ENCODE peak calls at places on chromosome 13, in nine cellular contexts. E, W, K, Z, P, L, S, V and M are unnamed samples.
A peak's percentile ranks its signal among the peaks of the same experiment; 100 is the strongest.

GRCh38 chr13:76600086-76600485 is 286.1 kb downstream of the KCTD12 start:
- DNase-seq in V (no peak), S (no peak), Z (no peak), L (no peak), W (peak; percentile 13), E (no peak), P (no peak), K (no peak), M (no peak)

GRCh38 chr13:110228936-110229904 is 77.7 kb downstream of the COL4A1 start:
- DNase-seq in S (no peak), Z (peak; percentile 56), W (no peak), L (no peak), K (no peak), V (no peak), P (no peak), E (no peak), M (no peak)

GRCh38 chr13:46578590-46578975 is 25.6 kb downstream of the LRCH1 start:
- DNase-seq in L (no peak), P (no peak), W (no peak), V (no peak), S (no peak), K (no peak), E (no peak), Z (no peak), M (no peak)

GRCh38 chr13:74027161-74027779 is 106.9 kb downstream of the KLF12 start:
- DNase-seq in Z (no peak), W (no peak), K (no peak), S (no peak), V (no peak), L (no peak), P (no peak), E (no peak), M (no peak)

GRCh38 chr13:22463089-22463488 is 717.7 kb upstream of the SGCG start:
- DNase-seq in W (no peak), E (no peak), L (no peak), P (no peak), K (no peak), S (no peak), V (no peak), Z (no peak), M (no peak)

GRCh38 chr13:80195649-80196048 is 145.3 kb downstream of the SPRY2 start:
- DNase-seq in V (no peak), L (no peak), E (no peak), K (no peak), Z (no peak), S (no peak), W (no peak), P (no peak), M (no peak)

GRCh38 chr13:94784066-94784465 is 71.7 kb upstream of the SOX21 start:
- DNase-seq in V (no peak), P (no peak), L (no peak), W (peak; percentile 50), S (no peak), Z (no peak), K (no peak), E (no peak), M (no peak)

GRCh38 chr13:110713981-110714797 is 689 bp downstream of the ING1 start:
- DNase-seq in E (peak; percentile 54), P (peak; percentile 58), S (no peak), V (peak; percentile 45), W (peak; percentile 39), Z (peak; percentile 47), L (peak; percentile 43), K (peak; percentile 65), M (no peak)

GRCh38 chr13:60765700-60766411 is 368.8 kb downstream of the TDRD3 start:
- DNase-seq in Z (no peak), S (no peak), V (no peak), K (no peak), E (no peak), W (peak; percentile 31), P (peak; percentile 29), L (no peak), M (no peak)

GRCh38 chr13:102658678-102659077 is 36.2 kb downstream of the METTL21C start:
- DNase-seq in S (no peak), L (no peak), W (no peak), Z (no peak), E (no peak), P (no peak), V (no peak), K (no peak), M (no peak)

GRCh38 chr13:55439450-55439849 is 1701.3 kb upstream of the PRR20A start:
- DNase-seq in P (no peak), W (no peak), K (peak; percentile 4), Z (no peak), S (no peak), V (no peak), E (no peak), L (no peak), M (peak; percentile 0)

GRCh38 chr13:80116107-80116506 is 224.8 kb downstream of the SPRY2 start:
- DNase-seq in K (no peak), L (no peak), V (no peak), Z (no peak), S (no peak), W (peak; percentile 82), P (no peak), E (no peak), M (no peak)

GRCh38 chr13:75333103-75333502 is 148.9 kb downstream of the TBC1D4 start:
- DNase-seq in W (no peak), V (no peak), K (no peak), P (no peak), E (no peak), S (no peak), Z (no peak), L (no peak), M (no peak)

GRCh38 chr13:49652691-49653305 is 24.5 kb downstream of the ARL11 start:
- DNase-seq in Z (peak; percentile 78), P (no peak), V (no peak), S (peak; percentile 21), W (no peak), L (peak; percentile 56), E (peak; percentile 27), K (peak; percentile 61), M (peak; percentile 64)

GRCh38 chr13:51585696-51586095 is 1.4 kb downstream of the WDFY2 start:
- DNase-seq in P (no peak), W (peak; percentile 62), E (no peak), L (no peak), Z (peak; percentile 24), K (no peak), S (no peak), V (no peak), M (no peak)

GRCh38 chr13:101706651-101707050 is 254.2 kb downstream of the ITGBL1 start:
- DNase-seq in E (peak; percentile 15), L (no peak), P (peak; percentile 36), W (peak; percentile 94), K (peak; percentile 11), Z (peak; percentile 68), V (no peak), S (no peak), M (no peak)

GRCh38 chr13:98429081-98429480 is 147.8 kb downstream of the STK24 start:
- DNase-seq in E (no peak), P (no peak), K (no peak), W (no peak), L (no peak), S (no peak), V (no peak), Z (no peak), M (no peak)

GRCh38 chr13:112270951-112271350 is 105.2 kb upstream of the SPACA7 start:
- DNase-seq in L (no peak), V (no peak), S (no peak), Z (no peak), W (no peak), K (no peak), P (no peak), E (no peak), M (no peak)

GRCh38 chr13:101514695-101515275 is 62.3 kb downstream of the ITGBL1 start:
- DNase-seq in Z (peak; percentile 72), L (no peak), P (no peak), V (no peak), S (peak; percentile 28), K (peak; percentile 81), E (no peak), W (peak; percentile 83), M (peak; percentile 0)

GRCh38 chr13:91647361-91647970 is 249.0 kb downstream of the GPC5 start:
- DNase-seq in Z (peak; percentile 65), W (peak; percentile 56), V (no peak), P (no peak), S (no peak), E (no peak), K (peak; percentile 24), L (peak; percentile 84), M (no peak)

GRCh38 chr13:33132644-33133440 is 116.6 kb downstream of the KL start:
- DNase-seq in Z (no peak), K (no peak), W (peak; percentile 74), S (no peak), V (no peak), P (no peak), E (no peak), L (no peak), M (no peak)

GRCh38 chr13:109180905-109181425 is 551.6 kb downstream of the MYO16 start:
- DNase-seq in P (no peak), V (no peak), E (no peak), S (no peak), Z (no peak), L (no peak), W (peak; percentile 87), K (no peak), M (no peak)